ENCODE peak calls at places on chromosomes 7 and 10, in eight cellular contexts. E is fibroblast of lung, V is cardiac fibroblast, G is GM23338, B is coronary artery, O is breast epithelium, K is nephron progenitor cell, U is AG09309. H is an unnamed sample.

GRCh38 chr10:29804025-29804852 is 169.5 kb upstream of the SVIL start:
- DNase-seq in B (peak; percentile 85), V (peak; percentile 86), G (no peak), E (peak; percentile 92), K (no peak), O (no peak), U (peak; percentile 25), H (no peak)

GRCh38 chr10:120813085-120813484 is 38.1 kb upstream of the WDR11 start:
- DNase-seq in K (no peak), U (no peak), O (no peak), G (no peak), E (no peak), V (no peak), B (no peak), H (no peak)

GRCh38 chr10:8323443-8324054 is 269.1 kb downstream of the GATA3 start:
- DNase-seq in K (no peak), G (no peak), U (no peak), V (peak; percentile 32), E (no peak), O (no peak), B (no peak), H (no peak)

GRCh38 chr10:119651514-119652327 is 541 bp downstream of the BAG3 start:
- DNase-seq in U (no peak), K (peak; percentile 53), V (no peak), E (no peak), G (peak; percentile 38), B (no peak), O (no peak), H (peak; percentile 52)

GRCh38 chr10:617471-617870 is 72.0 kb downstream of the DIP2C start:
- DNase-seq in K (no peak), O (no peak), E (no peak), U (no peak), G (no peak), V (no peak), B (no peak), H (no peak)

GRCh38 chr10:64873959-64874358 is 1352.8 kb downstream of the REEP3 start:
- DNase-seq in U (no peak), B (no peak), O (no peak), E (peak; percentile 0), G (no peak), K (no peak), V (peak; percentile 3), H (no peak)

GRCh38 chr10:122740640-122741039 is 41.0 kb upstream of the C10orf120 start:
- DNase-seq in E (no peak), U (no peak), B (no peak), G (no peak), V (no peak), O (no peak), K (no peak), H (no peak)

GRCh38 chr10:13180788-13181187 is 19.4 kb downstream of the MCM10 start:
- DNase-seq in O (no peak), E (no peak), G (no peak), U (no peak), K (no peak), B (no peak), V (no peak), H (no peak)

GRCh38 chr10:120205368-120206018 is 251.5 kb upstream of the PLPP4 start:
- DNase-seq in B (no peak), K (no peak), E (no peak), U (no peak), V (no peak), G (no peak), O (no peak), H (no peak)

GRCh38 chr10:43752682-43753081 is 104.0 kb upstream of the ZNF32 start:
- DNase-seq in V (no peak), B (no peak), G (no peak), E (no peak), U (no peak), K (no peak), O (no peak), H (no peak)

GRCh38 chr7:14836571-14837189 is 65.9 kb downstream of the DGKB start:
- DNase-seq in K (peak; percentile 47), O (no peak), B (no peak), U (no peak), V (peak; percentile 63), E (peak; percentile 80), G (peak; percentile 88), H (no peak)

GRCh38 chr7:95365151-95365550 is 31.0 kb downstream of the PON3 start:
- DNase-seq in K (no peak), B (no peak), V (no peak), E (peak; percentile 37), G (no peak), U (no peak), O (no peak), H (no peak)

GRCh38 chr10:30902621-30903396 is 128.9 kb downstream of the ZNF438 start:
- DNase-seq in E (no peak), V (no peak), G (no peak), B (no peak), K (no peak), O (no peak), U (no peak), H (no peak)

GRCh38 chr7:17054836-17055235 is 173.1 kb upstream of the AGR3 start:
- DNase-seq in K (no peak), E (no peak), O (no peak), G (no peak), V (no peak), U (no peak), B (no peak), H (no peak)

GRCh38 chr7:133911724-133912123 is 215.4 kb upstream of the LRGUK start:
- DNase-seq in K (no peak), O (no peak), E (no peak), G (no peak), B (no peak), U (no peak), V (no peak), H (no peak)

GRCh38 chr7:97639036-97639435 is 92.8 kb upstream of the TAC1 start:
- DNase-seq in E (no peak), K (no peak), O (no peak), G (no peak), B (no peak), U (no peak), V (no peak), H (no peak)

GRCh38 chr7:45026984-45027773 is 27.2 kb downstream of the CCM2 start:
- DNase-seq in E (peak; percentile 14), G (no peak), V (no peak), B (no peak), U (no peak), K (no peak), O (no peak), H (no peak)

GRCh38 chr10:114751856-114752255 is 69.7 kb upstream of the FHIP2A start:
- DNase-seq in B (no peak), K (no peak), O (no peak), U (peak; percentile 61), V (no peak), E (peak; percentile 85), G (no peak), H (no peak)

GRCh38 chr10:114749545-114749944 is 72.0 kb upstream of the FHIP2A start:
- DNase-seq in U (no peak), V (no peak), O (no peak), G (no peak), K (no peak), E (no peak), B (no peak), H (no peak)

GRCh38 chr10:114755537-114755936 is 66.0 kb upstream of the FHIP2A start:
- DNase-seq in G (no peak), B (no peak), O (no peak), K (no peak), E (no peak), V (no peak), U (no peak), H (no peak)

GRCh38 chr10:114754445-114755320 is 66.9 kb upstream of the FHIP2A start:
- DNase-seq in B (no peak), O (no peak), V (peak; percentile 33), G (no peak), U (peak; percentile 73), E (peak; percentile 81), K (no peak), H (no peak)

DNA sequence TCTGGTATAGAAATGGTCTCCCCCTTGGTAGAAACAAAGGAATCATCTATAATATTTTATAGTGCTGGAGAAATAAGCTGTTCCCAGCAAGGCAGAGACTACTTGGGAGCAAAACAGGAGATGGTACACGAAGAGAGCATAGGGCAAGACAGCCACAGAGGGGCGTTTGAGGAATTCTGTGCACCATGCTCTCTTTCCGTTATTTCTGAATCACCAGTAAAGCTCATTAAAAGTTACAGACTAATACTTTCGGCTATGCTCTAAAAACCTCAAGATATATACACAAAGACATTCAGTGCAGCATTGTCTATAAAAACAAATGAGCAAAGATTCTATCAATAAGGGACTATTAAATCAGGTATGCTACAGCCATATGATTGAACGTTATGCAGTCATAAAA is 68.5 kb upstream of the FHIP2A start:
- DNase-seq in E (peak; percentile 79), V (no peak), B (no peak), K (no peak), U (peak; percentile 44), O (no peak), G (no peak), H (no peak)
- TF ChIP-seq CTCF in E (no peak), V (no peak), B (no peak), K (no peak), U (peak; percentile 45), O (no peak), G (no peak), H (no peak)

GRCh38 chr10:89853796-89854195 is 152.4 kb downstream of the KIF20B start:
- DNase-seq in B (no peak), K (peak; percentile 35), V (no peak), E (no peak), G (peak; percentile 87), O (no peak), U (no peak), H (no peak)
- TF ChIP-seq CTCF in B (no peak), K (peak; percentile 54), V (peak; percentile 42), E (no peak), G (peak; percentile 75), O (no peak), U (no peak), H (no peak)

GRCh38 chr7:111038185-111038584 is 52.7 kb upstream of the LRRN3 start:
- DNase-seq in V (no peak), E (no peak), G (no peak), U (no peak), O (no peak), K (no peak), B (no peak), H (no peak)
- TF ChIP-seq CTCF in V (no peak), E (no peak), G (no peak), U (no peak), O (no peak), K (no peak), B (no peak), H (no peak)

GRCh38 chr7:3994764-3995163 is 687.3 kb upstream of the FOXK1 start:
- DNase-seq in E (no peak), V (no peak), O (no peak), B (no peak), U (no peak), K (no peak), G (no peak), H (no peak)

GRCh38 chr7:3991771-3992231 is 690.3 kb upstream of the FOXK1 start:
- DNase-seq in U (no peak), B (no peak), K (no peak), E (no peak), V (no peak), O (no peak), G (no peak), H (no peak)

GRCh38 chr7:3992841-3993240 is 689.3 kb upstream of the FOXK1 start:
- DNase-seq in B (no peak), K (no peak), E (no peak), G (no peak), O (no peak), U (no peak), V (no peak), H (no peak)

GRCh38 chr7:3998060-3998459 is 684.0 kb upstream of the FOXK1 start:
- DNase-seq in B (no peak), K (no peak), V (peak; percentile 2), E (no peak), U (no peak), O (no peak), G (no peak), H (no peak)

GRCh38 chr7:3995187-3995586 is 686.9 kb upstream of the FOXK1 start:
- DNase-seq in G (peak; percentile 94), B (no peak), E (no peak), K (no peak), V (no peak), U (no peak), O (no peak), H (no peak)
- TF ChIP-seq CTCF in G (peak; percentile 95), B (no peak), E (no peak), K (no peak), V (no peak), U (no peak), O (no peak), H (no peak)